ENCODE peak calls at places on chromosome 6, in five cellular contexts. N is neuronal stem cell, R is IMR-90, K is mesendoderm, L is mesenchymal stem cell. Y is an unnamed sample.

GRCh38 chr6:138833819-138834539 is 38.1 kb downstream of the ECT2L start:
- DNase-seq in N (no peak), R (no peak), K (no peak), L (no peak), Y (no peak)

GRCh38 chr6:45920819-45921511 is 94.7 kb downstream of the CLIC5 start:
- DNase-seq in N (no peak), R (no peak), K (no peak), L (no peak), Y (no peak)

GRCh38 chr6:89237158-89237557 is 20.0 kb upstream of the GABRR1 start:
- DNase-seq in N (no peak), R (no peak), K (no peak), L (no peak), Y (no peak)

GRCh38 chr6:151276112-151276745 is 36.5 kb downstream of the AKAP12 start:
- DNase-seq in N (no peak), R (peak), K (no peak), L (peak), Y (peak)

GRCh38 chr6:88209301-88209700 is 43.2 kb upstream of the CNR1 start:
- DNase-seq in N (no peak), R (no peak), K (no peak), L (no peak), Y (no peak)

GRCh38 chr6:223763-224162 is 68.5 kb upstream of the DUSP22 start:
- DNase-seq in N (no peak), R (peak), K (no peak), L (peak), Y (no peak)

GRCh38 chr6:140487586-140487985 is 1113.1 kb upstream of the CITED2 start:
- DNase-seq in N (no peak), R (no peak), K (no peak), L (peak), Y (no peak)

GRCh38 chr6:135344526-135344925 is 153.0 kb downstream of the AHI1 start:
- DNase-seq in N (no peak), R (no peak), K (no peak), L (no peak), Y (no peak)

GRCh38 chr6:107704377-107705013 is 119.6 kb downstream of the SCML4 start:
- DNase-seq in N (peak), R (peak), K (peak), L (peak), Y (peak)

GRCh38 chr6:14559754-14560527 is 442.4 kb downstream of the CD83 start:
- DNase-seq in N (no peak), R (peak), K (no peak), L (no peak), Y (no peak)

GRCh38 chr6:134806151-134806550 is 143.8 kb downstream of the ALDH8A1 start:
- DNase-seq in N (no peak), R (no peak), K (no peak), L (no peak), Y (no peak)

GRCh38 chr6:15616266-15616665 is 46.6 kb downstream of the DTNBP1 start:
- DNase-seq in N (no peak), R (no peak), K (peak), L (no peak), Y (no peak)

GRCh38 chr6:127904160-127904559 is 3.3 kb upstream of the THEMIS start:
- DNase-seq in N (no peak), R (no peak), K (no peak), L (no peak), Y (no peak)

GRCh38 chr6:69489970-69490369 is 306.8 kb downstream of the LMBRD1 start:
- DNase-seq in N (no peak), R (no peak), K (no peak), L (no peak), Y (no peak)

GRCh38 chr6:5116243-5116991 is 31.3 kb downstream of the PPP1R3G start:
- DNase-seq in N (no peak), R (peak), K (no peak), L (no peak), Y (no peak)

GRCh38 chr6:12962995-12963394 is 246.4 kb downstream of the PHACTR1 start:
- DNase-seq in N (no peak), R (no peak), K (no peak), L (no peak), Y (no peak)

GRCh38 chr6:474454-475185 is 83.1 kb downstream of the IRF4 start:
- DNase-seq in N (no peak), R (no peak), K (peak), L (no peak), Y (no peak)

GRCh38 chr6:26195376-26195923 is 108.2 kb downstream of the HFE start:
- DNase-seq in N (peak), R (peak), K (peak), L (peak), Y (peak)

GRCh38 chr6:166419717-166420116 is 37.0 kb upstream of the MPC1 start:
- DNase-seq in N (no peak), R (no peak), K (no peak), L (no peak), Y (no peak)

GRCh38 chr6:76682842-76683241 is 610.4 kb upstream of the IMPG1 start:
- DNase-seq in N (no peak), R (peak), K (peak), L (peak), Y (peak)

GRCh38 chr6:137115653-137116052 is 57.8 kb downstream of the IL22RA2 start:
- DNase-seq in N (no peak), R (no peak), K (no peak), L (peak), Y (no peak)

GRCh38 chr6:154488802-154489437 is 21.6 kb downstream of the CNKSR3 start:
- DNase-seq in N (no peak), R (peak), K (no peak), L (no peak), Y (no peak)

GRCh38 chr6:7108196-7108963 is 619 bp downstream of the RREB1 start:
- DNase-seq in N (peak), R (peak), K (peak), L (peak), Y (peak)

GRCh38 chr6:77880501-77880900 is 227.7 kb downstream of the MEI4 start:
- DNase-seq in N (no peak), R (no peak), K (peak), L (peak), Y (peak)

GRCh38 chr6:90446164-90446563 is 140.7 kb downstream of the MAP3K7 start:
- DNase-seq in N (no peak), R (peak), K (no peak), L (no peak), Y (no peak)

GRCh38 chr6:131070061-131070460 is 7.0 kb upstream of the EPB41L2 start:
- DNase-seq in N (no peak), R (no peak), K (no peak), L (no peak), Y (no peak)
- H3K23ac ChIP-seq in N (no peak), R (no peak), K (no peak), L (no peak), Y (no peak)

GRCh38 chr6:56714273-56714672 is 71.6 kb upstream of the DST start:
- DNase-seq in N (no peak), R (no peak), K (peak), L (peak), Y (peak)
- H3K23ac ChIP-seq in N (no peak), R (peak), K (no peak), L (no peak), Y (no peak)

GRCh38 chr6:22445946-22446345 is 123.4 kb upstream of the HDGFL1 start:
- DNase-seq in N (no peak), R (no peak), K (no peak), L (no peak), Y (no peak)
- H3K23ac ChIP-seq in N (no peak), R (no peak), K (no peak), L (no peak), Y (no peak)

DNA sequence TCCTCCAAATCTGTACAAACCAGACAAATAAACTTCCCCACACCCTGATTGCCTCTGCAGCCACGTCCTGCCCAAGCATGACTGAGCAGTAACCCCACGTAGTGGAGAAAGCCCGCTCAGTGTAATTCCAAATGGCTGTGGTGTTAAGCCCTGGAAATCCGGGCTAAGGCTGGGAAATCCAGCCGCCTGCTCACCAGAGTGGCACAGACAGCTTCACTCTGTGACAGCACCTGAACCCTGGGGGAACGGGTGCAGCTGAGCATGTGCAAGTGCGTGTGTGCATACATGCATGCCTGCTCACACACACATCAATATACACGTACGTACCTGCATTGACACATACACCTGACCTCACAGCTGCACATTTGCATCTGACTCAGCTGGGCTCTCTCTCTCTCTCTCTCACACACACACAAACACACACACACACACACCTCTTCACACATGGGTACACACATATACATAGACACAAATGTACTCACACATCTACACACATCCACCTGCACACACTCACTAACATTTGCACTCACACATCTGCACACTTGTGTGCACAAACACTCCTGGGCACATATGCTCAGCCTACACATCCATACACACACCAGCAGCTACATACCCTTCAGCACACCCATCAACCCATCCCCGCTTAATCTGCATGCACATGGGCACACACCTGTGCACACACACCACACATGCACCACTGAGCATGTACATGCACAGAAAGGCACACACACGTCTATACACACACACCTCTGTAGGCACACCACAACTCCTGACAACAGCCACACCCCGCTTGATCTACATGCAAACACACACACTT is 114.1 kb downstream of the GRM4 start:
- DNase-seq in N (no peak), R (no peak), K (no peak), L (no peak), Y (no peak)
- H3K23ac ChIP-seq in N (peak), R (no peak), K (no peak), L (no peak), Y (no peak)

GRCh38 chr6:145801021-145801420 is 13.6 kb downstream of the FBXO30 start:
- DNase-seq in N (no peak), R (no peak), K (no peak), L (no peak), Y (no peak)
- H3K23ac ChIP-seq in N (no peak), R (no peak), K (no peak), L (no peak), Y (no peak)

DNA sequence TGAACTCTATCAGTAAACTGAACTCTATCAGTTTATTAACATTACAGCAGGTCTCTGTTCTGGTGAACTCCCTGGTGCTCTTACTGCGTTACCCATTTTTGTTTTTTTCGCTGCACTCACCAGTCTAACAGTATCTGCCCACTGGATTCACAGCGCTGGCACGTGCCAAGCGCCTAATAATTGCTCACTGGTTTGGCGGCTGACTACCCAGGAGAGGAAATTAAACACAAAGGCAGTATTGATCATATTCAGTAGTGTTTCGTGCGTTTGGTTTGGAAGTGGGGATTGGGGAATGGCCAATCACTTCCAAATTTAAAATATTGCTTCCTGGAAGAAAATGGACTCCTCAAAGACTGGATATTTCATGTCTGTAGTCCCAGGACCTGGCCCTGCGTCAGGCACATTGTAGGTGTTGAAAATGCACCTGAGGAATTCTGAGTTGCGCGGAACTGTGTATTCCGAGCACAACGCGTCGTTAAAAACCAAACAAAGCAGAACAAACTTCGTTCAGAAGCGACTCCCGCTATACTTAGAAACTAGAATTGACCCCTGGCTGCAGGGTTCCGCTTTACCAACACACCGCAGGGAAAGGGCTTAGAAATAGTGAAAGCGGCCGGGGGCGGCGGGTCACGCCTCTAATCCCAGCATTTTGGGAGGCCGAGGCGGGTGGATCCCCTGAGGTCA is 1.1 kb upstream of the RPS12 start:
- DNase-seq in N (no peak), R (no peak), K (peak), L (peak), Y (peak)
- H3K23ac ChIP-seq in N (no peak), R (peak), K (no peak), L (no peak), Y (no peak)

GRCh38 chr6:98020222-98020621 is 737.2 kb upstream of the MMS22L start:
- DNase-seq in N (no peak), R (no peak), K (no peak), L (no peak), Y (no peak)

GRCh38 chr6:98014791-98015201 is 731.8 kb upstream of the MMS22L start:
- DNase-seq in N (no peak), R (no peak), K (peak), L (no peak), Y (no peak)

DNA sequence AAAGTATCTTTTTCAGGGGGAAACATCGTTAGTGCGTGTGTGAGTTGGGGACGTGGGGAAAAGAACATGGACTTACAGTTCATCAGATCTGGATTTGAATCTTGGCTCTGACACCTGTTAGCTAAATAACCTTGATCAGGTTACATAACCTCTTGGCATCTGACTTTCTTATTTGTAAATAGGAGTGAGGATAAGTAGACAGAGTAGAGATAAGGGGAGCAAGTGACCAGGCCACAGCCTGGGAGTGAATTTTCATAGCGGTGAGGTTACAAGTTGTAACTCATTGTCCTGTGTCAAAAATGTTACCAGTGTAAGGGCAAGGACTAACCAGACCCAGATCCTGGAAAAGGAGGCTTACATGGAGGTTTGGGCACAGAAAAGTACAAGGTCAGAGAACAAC is 733.5 kb upstream of the MMS22L start:
- DNase-seq in N (no peak), R (no peak), K (no peak), L (no peak), Y (no peak)
- H3K23ac ChIP-seq in N (no peak), R (no peak), K (no peak), L (no peak), Y (no peak)

DNA sequence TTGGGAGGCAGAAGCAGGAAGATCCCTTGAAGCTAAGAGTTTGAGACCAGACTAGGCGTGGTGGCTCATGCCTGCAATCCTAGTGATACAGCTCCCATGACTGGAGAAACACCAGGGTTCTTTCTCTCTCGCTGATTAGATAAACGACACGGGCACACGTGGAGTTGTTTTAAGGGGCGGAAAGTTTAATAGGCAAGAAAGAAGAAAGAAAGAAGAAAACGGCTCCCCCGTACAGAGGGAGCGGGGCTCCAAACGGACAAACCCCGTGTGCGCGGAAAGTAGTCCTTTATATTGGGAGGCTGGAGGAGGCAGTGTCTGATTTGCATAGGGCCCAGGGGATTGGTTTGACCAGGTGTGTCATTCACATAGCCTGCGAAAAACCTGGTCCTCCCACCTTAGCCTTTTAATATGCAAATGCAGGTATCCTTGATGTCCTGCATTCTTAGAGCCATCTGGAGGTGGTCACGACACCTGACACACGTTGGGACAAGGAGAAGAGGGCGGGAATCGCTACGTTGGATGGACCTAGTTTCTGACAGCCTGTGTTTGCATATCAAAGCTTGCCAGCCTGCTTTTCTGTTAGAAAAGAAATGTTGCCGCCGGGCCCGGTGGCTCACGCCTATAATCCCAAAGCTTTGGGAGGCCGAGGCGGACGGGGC is 12.0 kb upstream of the CLPSL2 start:
- DNase-seq in N (no peak), R (no peak), K (peak), L (no peak), Y (peak)
- H3K23ac ChIP-seq in N (no peak), R (no peak), K (no peak), L (no peak), Y (no peak)

Y was measured in trophoblast cell.